ENCODE peak calls at places on chromosome 22, in nine cellular contexts. One of them, this sample, is unnamed.

GRCh38 chr22:19429950-19430889 is 1.3 kb downstream of the HIRA start:
- DNase-seq in pancreas: peak
- DNase-seq in OCI-LY7: peak
- DNase-seq in cardiac fibroblast: peak
- DNase-seq in uterus: no peak
- DNase-seq in heart left ventricle: peak
- DNase-seq in HFF-Myc: no peak
- DNase-seq in bronchial epithelial cell: peak
- DNase-seq in IMR-90: peak
- DNase-seq in this sample: peak

GRCh38 chr22:48268293-48268692 is 1505.8 kb downstream of the TBC1D22A start:
- DNase-seq in pancreas: no peak
- DNase-seq in OCI-LY7: no peak
- DNase-seq in cardiac fibroblast: no peak
- DNase-seq in uterus: no peak
- DNase-seq in heart left ventricle: no peak
- DNase-seq in HFF-Myc: no peak
- DNase-seq in bronchial epithelial cell: no peak
- DNase-seq in IMR-90: no peak
- DNase-seq in this sample: no peak

GRCh38 chr22:44710474-44711235 is 8.7 kb downstream of the PRR5 start:
- DNase-seq in pancreas: no peak
- DNase-seq in OCI-LY7: peak
- DNase-seq in cardiac fibroblast: no peak
- DNase-seq in uterus: no peak
- DNase-seq in heart left ventricle: no peak
- DNase-seq in HFF-Myc: no peak
- DNase-seq in bronchial epithelial cell: no peak
- DNase-seq in IMR-90: no peak
- DNase-seq in this sample: peak

GRCh38 chr22:19663286-19663815 is 51.0 kb upstream of the SEPTIN5 start:
- DNase-seq in pancreas: peak
- DNase-seq in OCI-LY7: no peak
- DNase-seq in cardiac fibroblast: peak
- DNase-seq in uterus: peak
- DNase-seq in heart left ventricle: peak
- DNase-seq in HFF-Myc: peak
- DNase-seq in bronchial epithelial cell: peak
- DNase-seq in IMR-90: peak
- DNase-seq in this sample: no peak

GRCh38 chr22:20650294-20651207 is 123.4 kb upstream of the SERPIND1 start:
- DNase-seq in pancreas: no peak
- DNase-seq in OCI-LY7: no peak
- DNase-seq in cardiac fibroblast: no peak
- DNase-seq in uterus: no peak
- DNase-seq in heart left ventricle: no peak
- DNase-seq in HFF-Myc: no peak
- DNase-seq in bronchial epithelial cell: no peak
- DNase-seq in IMR-90: no peak
- DNase-seq in this sample: no peak

GRCh38 chr22:32723632-32724031 is 77.9 kb upstream of the TIMP3 start:
- DNase-seq in pancreas: no peak
- DNase-seq in OCI-LY7: peak
- DNase-seq in cardiac fibroblast: peak
- DNase-seq in uterus: peak
- DNase-seq in heart left ventricle: peak
- DNase-seq in HFF-Myc: peak
- DNase-seq in bronchial epithelial cell: peak
- DNase-seq in IMR-90: peak
- DNase-seq in this sample: peak

GRCh38 chr22:50550395-50550794 is 4.7 kb downstream of the KLHDC7B start:
- DNase-seq in pancreas: no peak
- DNase-seq in OCI-LY7: no peak
- DNase-seq in cardiac fibroblast: no peak
- DNase-seq in uterus: no peak
- DNase-seq in heart left ventricle: no peak
- DNase-seq in HFF-Myc: no peak
- DNase-seq in bronchial epithelial cell: no peak
- DNase-seq in IMR-90: no peak
- DNase-seq in this sample: no peak

GRCh38 chr22:41288245-41288946 is 2.4 kb upstream of the RANGAP1 start:
- DNase-seq in pancreas: no peak
- DNase-seq in OCI-LY7: no peak
- DNase-seq in cardiac fibroblast: peak
- DNase-seq in uterus: no peak
- DNase-seq in heart left ventricle: no peak
- DNase-seq in HFF-Myc: peak
- DNase-seq in bronchial epithelial cell: peak
- DNase-seq in IMR-90: peak
- DNase-seq in this sample: no peak

GRCh38 chr22:50622723-50623327 is 5.1 kb downstream of the ARSA start:
- DNase-seq in pancreas: peak
- DNase-seq in OCI-LY7: peak
- DNase-seq in cardiac fibroblast: no peak
- DNase-seq in uterus: no peak
- DNase-seq in heart left ventricle: no peak
- DNase-seq in HFF-Myc: no peak
- DNase-seq in bronchial epithelial cell: peak
- DNase-seq in IMR-90: no peak
- DNase-seq in this sample: no peak

GRCh38 chr22:39655736-39656285 is 85.3 kb downstream of the CACNA1I start:
- DNase-seq in pancreas: no peak
- DNase-seq in OCI-LY7: no peak
- DNase-seq in cardiac fibroblast: no peak
- DNase-seq in uterus: no peak
- DNase-seq in heart left ventricle: no peak
- DNase-seq in HFF-Myc: no peak
- DNase-seq in bronchial epithelial cell: no peak
- DNase-seq in IMR-90: no peak
- DNase-seq in this sample: no peak

GRCh38 chr22:22944268-22944985 is 56.8 kb downstream of the IGLL5 start:
- DNase-seq in pancreas: no peak
- DNase-seq in OCI-LY7: no peak
- DNase-seq in cardiac fibroblast: no peak
- DNase-seq in uterus: no peak
- DNase-seq in heart left ventricle: no peak
- DNase-seq in HFF-Myc: no peak
- DNase-seq in bronchial epithelial cell: no peak
- DNase-seq in IMR-90: no peak
- DNase-seq in this sample: peak

GRCh38 chr22:22362939-22363338 is 118.4 kb downstream of the VPREB1 start:
- DNase-seq in pancreas: no peak
- DNase-seq in OCI-LY7: peak
- DNase-seq in cardiac fibroblast: no peak
- DNase-seq in uterus: no peak
- DNase-seq in heart left ventricle: no peak
- DNase-seq in HFF-Myc: no peak
- DNase-seq in bronchial epithelial cell: no peak
- DNase-seq in IMR-90: no peak
- DNase-seq in this sample: no peak

GRCh38 chr22:19526076-19526701 is 2.0 kb upstream of the CLDN5 start:
- DNase-seq in pancreas: no peak
- DNase-seq in OCI-LY7: no peak
- DNase-seq in cardiac fibroblast: no peak
- DNase-seq in uterus: no peak
- DNase-seq in heart left ventricle: no peak
- DNase-seq in HFF-Myc: no peak
- DNase-seq in bronchial epithelial cell: no peak
- DNase-seq in IMR-90: no peak
- DNase-seq in this sample: no peak

GRCh38 chr22:21865041-21865440 is 2.4 kb downstream of the MAPK1 start:
- DNase-seq in pancreas: no peak
- DNase-seq in OCI-LY7: no peak
- DNase-seq in cardiac fibroblast: peak
- DNase-seq in uterus: peak
- DNase-seq in heart left ventricle: peak
- DNase-seq in HFF-Myc: peak
- DNase-seq in bronchial epithelial cell: peak
- DNase-seq in IMR-90: peak
- DNase-seq in this sample: no peak

GRCh38 chr22:26800858-26801257 is 143.5 kb downstream of the MIAT start:
- DNase-seq in pancreas: no peak
- DNase-seq in OCI-LY7: no peak
- DNase-seq in cardiac fibroblast: peak
- DNase-seq in uterus: no peak
- DNase-seq in heart left ventricle: no peak
- DNase-seq in HFF-Myc: no peak
- DNase-seq in bronchial epithelial cell: no peak
- DNase-seq in IMR-90: peak
- DNase-seq in this sample: no peak

GRCh38 chr22:35258144-35258988 is 1.1 kb downstream of the HMGXB4 start:
- DNase-seq in pancreas: no peak
- DNase-seq in OCI-LY7: peak
- DNase-seq in cardiac fibroblast: peak
- DNase-seq in uterus: no peak
- DNase-seq in heart left ventricle: no peak
- DNase-seq in HFF-Myc: no peak
- DNase-seq in bronchial epithelial cell: peak
- DNase-seq in IMR-90: peak
- DNase-seq in this sample: no peak

GRCh38 chr22:31497148-31497938 is 1.0 kb downstream of the SFI1 start:
- DNase-seq in pancreas: no peak
- DNase-seq in OCI-LY7: peak
- DNase-seq in cardiac fibroblast: no peak
- DNase-seq in uterus: no peak
- DNase-seq in heart left ventricle: no peak
- DNase-seq in HFF-Myc: no peak
- DNase-seq in bronchial epithelial cell: no peak
- DNase-seq in IMR-90: no peak
- DNase-seq in this sample: no peak

GRCh38 chr22:31496735-31497146 is 405 bp downstream of the SFI1 start:
- DNase-seq in pancreas: no peak
- DNase-seq in OCI-LY7: peak
- DNase-seq in cardiac fibroblast: peak
- DNase-seq in uterus: no peak
- DNase-seq in heart left ventricle: peak
- DNase-seq in HFF-Myc: no peak
- DNase-seq in bronchial epithelial cell: no peak
- DNase-seq in IMR-90: no peak
- DNase-seq in this sample: no peak

GRCh38 chr22:31492151-31492550 is 2.5 kb upstream of the EIF4ENIF1 start:
- DNase-seq in pancreas: no peak
- DNase-seq in OCI-LY7: no peak
- DNase-seq in cardiac fibroblast: no peak
- DNase-seq in uterus: no peak
- DNase-seq in heart left ventricle: no peak
- DNase-seq in HFF-Myc: no peak
- DNase-seq in bronchial epithelial cell: peak
- DNase-seq in IMR-90: no peak
- DNase-seq in this sample: no peak

GRCh38 chr22:31495343-31495742 is 993 bp upstream of the SFI1 start:
- DNase-seq in pancreas: no peak
- DNase-seq in OCI-LY7: peak
- DNase-seq in cardiac fibroblast: no peak
- DNase-seq in uterus: no peak
- DNase-seq in heart left ventricle: no peak
- DNase-seq in HFF-Myc: no peak
- DNase-seq in bronchial epithelial cell: no peak
- DNase-seq in IMR-90: no peak
- DNase-seq in this sample: no peak

GRCh38 chr22:31496007-31496734 is at the start of gene SFI1:
- DNase-seq in pancreas: peak
- DNase-seq in OCI-LY7: peak
- DNase-seq in cardiac fibroblast: peak
- DNase-seq in uterus: peak
- DNase-seq in heart left ventricle: peak
- DNase-seq in HFF-Myc: peak
- DNase-seq in bronchial epithelial cell: peak
- DNase-seq in IMR-90: peak
- DNase-seq in this sample: peak
- TF ChIP-seq CTCF in pancreas: no peak
- TF ChIP-seq CTCF in OCI-LY7: peak
- TF ChIP-seq CTCF in cardiac fibroblast: peak
- TF ChIP-seq CTCF in uterus: no peak
- TF ChIP-seq CTCF in heart left ventricle: peak
- TF ChIP-seq CTCF in HFF-Myc: peak
- TF ChIP-seq CTCF in bronchial epithelial cell: peak
- TF ChIP-seq CTCF in IMR-90: peak
- TF ChIP-seq CTCF in this sample: peak

GRCh38 chr22:31085493-31085824 is 4.3 kb downstream of the SMTN start:
- DNase-seq in pancreas: peak
- DNase-seq in OCI-LY7: no peak
- DNase-seq in cardiac fibroblast: peak
- DNase-seq in uterus: peak
- DNase-seq in heart left ventricle: peak
- DNase-seq in HFF-Myc: no peak
- DNase-seq in bronchial epithelial cell: no peak
- DNase-seq in IMR-90: no peak
- DNase-seq in this sample: no peak
- TF ChIP-seq CTCF in pancreas: no peak
- TF ChIP-seq CTCF in OCI-LY7: peak
- TF ChIP-seq CTCF in cardiac fibroblast: no peak
- TF ChIP-seq CTCF in uterus: no peak
- TF ChIP-seq CTCF in heart left ventricle: no peak
- TF ChIP-seq CTCF in HFF-Myc: no peak
- TF ChIP-seq CTCF in bronchial epithelial cell: no peak
- TF ChIP-seq CTCF in IMR-90: no peak
- TF ChIP-seq CTCF in this sample: peak

DNA sequence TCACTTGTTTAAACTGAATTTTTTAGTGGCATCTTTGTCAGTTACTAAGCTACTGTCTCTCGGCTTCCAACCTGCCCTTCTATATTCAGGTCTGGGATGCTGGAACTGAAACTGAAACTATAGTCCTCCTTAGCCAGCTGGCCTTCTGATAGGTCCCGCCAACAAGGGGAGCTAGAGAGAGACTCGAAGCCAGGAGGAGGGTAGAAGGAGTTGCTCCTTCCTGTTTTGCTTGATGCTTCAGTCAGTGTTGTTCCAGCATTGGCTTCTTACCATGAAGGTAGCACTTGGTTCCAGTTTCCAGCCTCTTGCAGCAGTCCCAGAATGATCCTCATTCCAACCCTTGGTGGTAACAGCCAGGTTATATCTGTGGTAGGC is 32.9 kb upstream of the HORMAD2 start:
- DNase-seq in pancreas: no peak
- DNase-seq in OCI-LY7: peak
- DNase-seq in cardiac fibroblast: peak
- DNase-seq in uterus: no peak
- DNase-seq in heart left ventricle: no peak
- DNase-seq in HFF-Myc: no peak
- DNase-seq in bronchial epithelial cell: no peak
- DNase-seq in IMR-90: peak
- DNase-seq in this sample: peak
- TF ChIP-seq CTCF in pancreas: no peak
- TF ChIP-seq CTCF in OCI-LY7: no peak
- TF ChIP-seq CTCF in cardiac fibroblast: no peak
- TF ChIP-seq CTCF in uterus: no peak
- TF ChIP-seq CTCF in heart left ventricle: no peak
- TF ChIP-seq CTCF in HFF-Myc: no peak
- TF ChIP-seq CTCF in bronchial epithelial cell: no peak
- TF ChIP-seq CTCF in IMR-90: no peak
- TF ChIP-seq CTCF in this sample: no peak

DNA sequence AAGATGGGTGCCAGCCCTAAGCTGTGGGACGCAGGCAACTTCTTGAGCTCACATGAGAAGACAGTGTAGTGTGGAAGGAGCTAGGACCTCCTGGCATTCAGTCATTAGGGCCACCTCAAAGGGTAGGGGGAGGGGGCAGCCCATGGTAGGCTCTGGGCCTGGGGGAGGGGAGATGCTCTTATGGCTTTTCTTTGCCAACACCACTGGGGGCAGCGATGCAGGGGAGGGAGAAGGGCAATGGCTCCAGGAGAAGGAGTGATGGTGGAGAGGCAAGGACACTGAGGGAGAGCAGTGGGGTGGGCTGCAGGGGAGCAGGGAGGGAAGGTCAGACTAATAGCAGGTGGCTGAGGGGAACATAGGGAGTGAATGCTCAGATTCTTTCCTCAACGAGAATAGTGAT is 63.3 kb upstream of the SUSD2 start:
- DNase-seq in pancreas: no peak
- DNase-seq in OCI-LY7: no peak
- DNase-seq in cardiac fibroblast: no peak
- DNase-seq in uterus: no peak
- DNase-seq in heart left ventricle: no peak
- DNase-seq in HFF-Myc: no peak
- DNase-seq in bronchial epithelial cell: no peak
- DNase-seq in IMR-90: no peak
- DNase-seq in this sample: no peak
- TF ChIP-seq CTCF in pancreas: no peak
- TF ChIP-seq CTCF in OCI-LY7: peak
- TF ChIP-seq CTCF in cardiac fibroblast: no peak
- TF ChIP-seq CTCF in uterus: no peak
- TF ChIP-seq CTCF in heart left ventricle: no peak
- TF ChIP-seq CTCF in HFF-Myc: no peak
- TF ChIP-seq CTCF in bronchial epithelial cell: no peak
- TF ChIP-seq CTCF in IMR-90: no peak
- TF ChIP-seq CTCF in this sample: no peak

This sample was measured in GM13977.